ENCODE peak calls at places on chromosomes 16 and 17, in five cellular contexts. G is kidney glomerular epithelial cell; Y is left cardiac atrium; X is CD8-positive, alpha-beta T cell; O is foreskin fibroblast. F is an unnamed sample.
A peak's percentile ranks its signal among the peaks of the same experiment; 100 is the strongest.

GRCh38 chr17:46832945-46833839 is 14.7 kb upstream of the WNT3 start:
- DNase-seq in G (peak; percentile 41), Y (peak; percentile 55), X (no peak), O (peak; percentile 87), F (peak; percentile 59)

GRCh38 chr17:19016881-19017280 is 12.3 kb upstream of the FAM83G start:
- DNase-seq in G (no peak), Y (no peak), X (no peak), O (no peak), F (no peak)

GRCh38 chr16:84819644-84820304 is at the start of gene CRISPLD2:
- DNase-seq in G (peak; percentile 72), Y (peak; percentile 97), X (peak; percentile 77), O (peak; percentile 96), F (peak; percentile 81)

GRCh38 chr17:82194765-82195164 is 17.9 kb downstream of the CCDC57 start:
- DNase-seq in G (no peak), Y (no peak), X (no peak), O (no peak), F (no peak)

GRCh38 chr17:27540300-27541105 is 84.3 kb downstream of the KSR1 start:
- DNase-seq in G (peak; percentile 82), Y (peak; percentile 91), X (no peak), O (peak; percentile 89), F (peak; percentile 35)

GRCh38 chr17:1647802-1648581 is 1.7 kb downstream of the RILP start:
- DNase-seq in G (no peak), Y (no peak), X (no peak), O (peak; percentile 60), F (no peak)

GRCh38 chr17:34586346-34586846 is 7.0 kb downstream of the TMEM132E start:
- DNase-seq in G (no peak), Y (no peak), X (no peak), O (no peak), F (no peak)

GRCh38 chr16:27223701-27224100 is 20.4 kb downstream of the KDM8 start:
- DNase-seq in G (no peak), Y (peak; percentile 13), X (no peak), O (no peak), F (no peak)

GRCh38 chr17:50271173-50271750 is 3.0 kb upstream of the TMEM92 start:
- DNase-seq in G (no peak), Y (no peak), X (no peak), O (peak; percentile 60), F (no peak)

GRCh38 chr16:57609541-57610401 is 18.7 kb upstream of the ADGRG1 start:
- DNase-seq in G (no peak), Y (no peak), X (peak; percentile 25), O (peak; percentile 41), F (no peak)

GRCh38 chr17:17548044-17548443 is 43.5 kb downstream of the PEMT start:
- DNase-seq in G (no peak), Y (peak; percentile 9), X (no peak), O (no peak), F (no peak)

GRCh38 chr16:56125922-56126321 is 65.4 kb upstream of the GNAO1 start:
- DNase-seq in G (no peak), Y (no peak), X (no peak), O (no peak), F (no peak)

GRCh38 chr17:10125761-10126553 is 72.4 kb downstream of the GAS7 start:
- DNase-seq in G (no peak), Y (no peak), X (no peak), O (peak; percentile 37), F (no peak)

GRCh38 chr16:54935411-54936085 is 4.9 kb downstream of the IRX5 start:
- DNase-seq in G (no peak), Y (no peak), X (no peak), O (peak; percentile 54), F (no peak)

GRCh38 chr17:72915631-72916081 is 176.8 kb downstream of the SLC39A11 start:
- DNase-seq in G (no peak), Y (no peak), X (no peak), O (no peak), F (no peak)

GRCh38 chr17:52149626-52150025 is 8.9 kb downstream of the CA10 start:
- DNase-seq in G (no peak), Y (no peak), X (no peak), O (no peak), F (no peak)

GRCh38 chr16:74623214-74623842 is 16.4 kb upstream of the GLG1 start:
- DNase-seq in G (no peak), Y (no peak), X (no peak), O (peak; percentile 71), F (no peak)

GRCh38 chr17:50605434-50605833 is 29.2 kb upstream of the ABCC3 start:
- DNase-seq in G (no peak), Y (no peak), X (no peak), O (no peak), F (no peak)

GRCh38 chr16:85330694-85331188 is 218.5 kb upstream of the CIBAR2 start:
- DNase-seq in G (peak; percentile 59), Y (no peak), X (no peak), O (peak; percentile 79), F (no peak)

GRCh38 chr16:69365901-69366300 is 14.3 kb upstream of the TMED6 start:
- DNase-seq in G (no peak), Y (no peak), X (no peak), O (no peak), F (no peak)

GRCh38 chr17:42660692-42661345 is 1.7 kb downstream of the TUBG2 start:
- DNase-seq in G (peak; percentile 12), Y (no peak), X (no peak), O (peak; percentile 87), F (no peak)

GRCh38 chr17:53353919-53354351 is 468.8 kb upstream of the KIF2B start:
- DNase-seq in G (no peak), Y (no peak), X (no peak), O (no peak), F (no peak)

GRCh38 chr17:80426671-80427326 is 11.8 kb downstream of the ENDOV start:
- DNase-seq in G (peak; percentile 28), Y (peak; percentile 70), X (peak; percentile 78), O (peak; percentile 82), F (peak; percentile 52)

GRCh38 chr17:82118815-82119380 is 20.9 kb upstream of the FASN start:
- DNase-seq in G (no peak), Y (no peak), X (no peak), O (no peak), F (no peak)

GRCh38 chr16:149024-149675 is 3.3 kb upstream of the HBZ start:
- DNase-seq in G (no peak), Y (no peak), X (no peak), O (peak; percentile 75), F (no peak)

GRCh38 chr16:72092832-72093447 is 480 bp downstream of the TXNL4B start:
- DNase-seq in G (peak; percentile 34), Y (no peak), X (no peak), O (peak; percentile 56), F (no peak)

GRCh38 chr17:67212231-67212630 is 32.8 kb downstream of the HELZ start:
- DNase-seq in G (no peak), Y (no peak), X (no peak), O (peak; percentile 67), F (no peak)

GRCh38 chr17:77308768-77309726 is 168.3 kb downstream of the SEC14L1 start:
- DNase-seq in G (peak; percentile 59), Y (no peak), X (no peak), O (peak; percentile 93), F (no peak)

GRCh38 chr16:11101695-11102522 is 154.1 kb downstream of the SOCS1 start:
- DNase-seq in G (no peak), Y (no peak), X (no peak), O (peak; percentile 56), F (no peak)

GRCh38 chr16:13885700-13886099 is 34.3 kb upstream of the ERCC4 start:
- DNase-seq in G (no peak), Y (no peak), X (no peak), O (no peak), F (no peak)

GRCh38 chr17:81442791-81443190 is 47.5 kb downstream of the BAHCC1 start:
- DNase-seq in G (no peak), Y (no peak), X (no peak), O (no peak), F (no peak)

GRCh38 chr17:28726396-28726911 is 421 bp upstream of the TLCD1 start:
- DNase-seq in G (no peak), Y (no peak), X (peak; percentile 42), O (peak; percentile 82), F (no peak)

GRCh38 chr17:35666070-35666469 is 65.4 kb upstream of the RASL10B start:
- DNase-seq in G (no peak), Y (no peak), X (no peak), O (peak; percentile 13), F (no peak)

GRCh38 chr17:65183736-65184135 is 46.6 kb downstream of the RGS9 start:
- DNase-seq in G (peak; percentile 84), Y (no peak), X (no peak), O (peak; percentile 31), F (no peak)

GRCh38 chr16:72073831-72074230 is 10.8 kb downstream of the HPR start:
- DNase-seq in G (no peak), Y (peak; percentile 58), X (no peak), O (no peak), F (no peak)

GRCh38 chr16:12517310-12517694 is 286.4 kb downstream of the CPPED1 start:
- DNase-seq in G (no peak), Y (no peak), X (no peak), O (no peak), F (no peak)

GRCh38 chr16:8850279-8850885 is 18.4 kb downstream of the CARHSP1 start:
- DNase-seq in G (peak; percentile 14), Y (peak; percentile 72), X (no peak), O (peak; percentile 94), F (no peak)

F was measured in substantia nigra.